ENCODE peak calls at places on chromosomes 4 and X, in nine cellular contexts. Z is HEK293T; H is NAMALWA; I is transverse colon; R is fibroblast of the aortic adventitia; Q is iPS-NIHi11; U is lower leg skin; K is GM13977; J is stimulated activated CD8-positive, alpha-beta memory T cell treated with anti-CD3 and anti-CD28 coated beads, Interleukin-7, amount 100 ng/mL, for 1 hour. O is an unnamed sample.

GRCh38 chr4:94160774-94161173 is 46.9 kb upstream of the SMARCAD1 start:
- DNase-seq in Z (no peak), H (no peak), I (no peak), R (no peak), Q (no peak), U (no peak), K (no peak), J (no peak), O (no peak)

GRCh38 chrX:68249401-68249831 is 183.9 kb downstream of the OPHN1 start:
- DNase-seq in Z (no peak), H (no peak), I (no peak), R (peak), Q (no peak), U (no peak), K (no peak), J (no peak), O (no peak)

GRCh38 chr4:67261971-67262370 is 283.3 kb downstream of the CENPC start:
- DNase-seq in Z (no peak), H (no peak), I (no peak), R (no peak), Q (no peak), U (no peak), K (no peak), J (no peak), O (no peak)

GRCh38 chrX:113929004-113929403 is 654.9 kb upstream of the HTR2C start:
- DNase-seq in Z (peak), H (peak), I (peak), R (peak), Q (peak), U (no peak), K (no peak), J (no peak), O (peak)

GRCh38 chr4:132101526-132101925 is 1047.6 kb upstream of the PCDH10 start:
- DNase-seq in Z (no peak), H (no peak), I (no peak), R (peak), Q (no peak), U (no peak), K (no peak), J (no peak), O (no peak)

GRCh38 chrX:17359500-17359899 is 15.5 kb upstream of the NHS start:
- DNase-seq in Z (no peak), H (no peak), I (no peak), R (peak), Q (no peak), U (no peak), K (no peak), J (no peak), O (no peak)

GRCh38 chr4:183349673-183350072 is 27.4 kb upstream of the CLDN24 start:
- DNase-seq in Z (no peak), H (no peak), I (no peak), R (no peak), Q (no peak), U (no peak), K (no peak), J (no peak), O (no peak)

GRCh38 chrX:136291824-136292223 is 8.9 kb upstream of the ADGRG4 start:
- DNase-seq in Z (no peak), H (no peak), I (no peak), R (no peak), Q (no peak), U (no peak), K (no peak), J (no peak), O (no peak)

GRCh38 chrX:28854637-28855036 is 267.4 kb downstream of the IL1RAPL1 start:
- DNase-seq in Z (no peak), H (no peak), I (no peak), R (peak), Q (no peak), U (no peak), K (no peak), J (no peak), O (no peak)

GRCh38 chrX:133435544-133436124 is 20.3 kb upstream of the GPC4 start:
- DNase-seq in Z (no peak), H (no peak), I (no peak), R (no peak), Q (no peak), U (no peak), K (no peak), J (no peak), O (no peak)

GRCh38 chrX:35115205-35115604 is 172.6 kb downstream of the FAM47B start:
- DNase-seq in Z (no peak), H (no peak), I (no peak), R (peak), Q (no peak), U (no peak), K (no peak), J (no peak), O (no peak)

GRCh38 chr4:87093443-87094123 is 126.8 kb downstream of the KLHL8 start:
- DNase-seq in Z (peak), H (peak), I (no peak), R (peak), Q (peak), U (no peak), K (peak), J (peak), O (peak)

GRCh38 chr4:120922390-120923200 is at the start of gene PRDM5:
- DNase-seq in Z (peak), H (no peak), I (peak), R (peak), Q (peak), U (peak), K (peak), J (no peak), O (peak)

GRCh38 chr4:19748911-19749473 is 502.7 kb upstream of the SLIT2 start:
- DNase-seq in Z (peak), H (no peak), I (no peak), R (peak), Q (no peak), U (no peak), K (no peak), J (no peak), O (no peak)

GRCh38 chr4:95693594-95693993 is 144.8 kb upstream of the UNC5C start:
- DNase-seq in Z (peak), H (peak), I (no peak), R (no peak), Q (peak), U (no peak), K (no peak), J (no peak), O (no peak)

GRCh38 chrX:108736509-108737479 is at the start of gene IRS4:
- DNase-seq in Z (peak), H (no peak), I (no peak), R (no peak), Q (peak), U (no peak), K (peak), J (no peak), O (peak)

O was measured in neural crest cell.